ENCODE peak calls at places on chromosomes 16 and 17, in nine cellular contexts. K is stimulated activated CD4-positive, alpha-beta T cell treated with anti-CD3 and anti-CD28 coated beads, TNF-alpha, amount 100 ng/mL, for 24 hours; J is hepatic stellate cell; I is effector CD8-positive, alpha-beta T cell; E is cardiac muscle cell; L is NCI-H748 treated with DMSO at 0.1 percent for 48 hours; D is KBM-7; W is lower lobe of right lung; P is ELR. Q is an unnamed sample.

GRCh38 chr17:6135216-6135615 is 65.0 kb downstream of the WSCD1 start:
- DNase-seq in K (no peak), J (no peak), I (no peak), E (no peak), L (no peak), D (no peak), W (no peak), P (no peak), Q (no peak)

GRCh38 chr16:78556421-78556820 is 457.0 kb downstream of the WWOX start:
- DNase-seq in K (no peak), J (no peak), I (no peak), E (no peak), L (no peak), D (no peak), W (no peak), P (no peak), Q (no peak)

GRCh38 chr17:82963104-82963950 is 116.1 kb upstream of the METRNL start:
- DNase-seq in K (no peak), J (peak), I (no peak), E (peak), L (peak), D (peak), W (peak), P (peak), Q (peak)

GRCh38 chr16:11020792-11021440 is 76.6 kb downstream of the CLEC16A start:
- DNase-seq in K (no peak), J (no peak), I (no peak), E (no peak), L (no peak), D (no peak), W (no peak), P (no peak), Q (no peak)

GRCh38 chr17:35291802-35292201 is 48.9 kb downstream of the SLFN5 start:
- DNase-seq in K (no peak), J (no peak), I (no peak), E (peak), L (no peak), D (no peak), W (no peak), P (peak), Q (no peak)

GRCh38 chr17:4998666-4999428 is 1.1 kb downstream of the KIF1C start:
- DNase-seq in K (no peak), J (no peak), I (no peak), E (no peak), L (no peak), D (peak), W (peak), P (peak), Q (peak)

GRCh38 chr17:40453881-40454630 is 10.8 kb downstream of the IGFBP4 start:
- DNase-seq in K (no peak), J (no peak), I (no peak), E (no peak), L (no peak), D (no peak), W (no peak), P (peak), Q (no peak)

GRCh38 chr17:78789663-78790181 is 7.6 kb upstream of the CYTH1 start:
- DNase-seq in K (no peak), J (no peak), I (peak), E (peak), L (no peak), D (no peak), W (peak), P (no peak), Q (no peak)

GRCh38 chr17:64599187-64599676 is 62.9 kb downstream of the SMURF2 start:
- DNase-seq in K (peak), J (no peak), I (peak), E (no peak), L (no peak), D (peak), W (peak), P (peak), Q (peak)

GRCh38 chr16:84518804-84519341 is 14.4 kb upstream of the MEAK7 start:
- DNase-seq in K (no peak), J (no peak), I (no peak), E (no peak), L (peak), D (no peak), W (peak), P (no peak), Q (no peak)

GRCh38 chr17:58269557-58270291 is 11.0 kb downstream of the MPO start:
- DNase-seq in K (no peak), J (no peak), I (no peak), E (no peak), L (no peak), D (no peak), W (no peak), P (no peak), Q (no peak)

GRCh38 chr17:37830151-37830993 is 85.5 kb upstream of the HNF1B start:
- DNase-seq in K (no peak), J (no peak), I (no peak), E (no peak), L (no peak), D (peak), W (no peak), P (no peak), Q (no peak)

GRCh38 chr17:61490540-61490975 is 38.3 kb downstream of the TBX4 start:
- DNase-seq in K (no peak), J (peak), I (no peak), E (peak), L (no peak), D (no peak), W (no peak), P (peak), Q (no peak)

GRCh38 chr17:81655378-81656117 is 794 bp downstream of the PDE6G start:
- DNase-seq in K (no peak), J (no peak), I (no peak), E (no peak), L (no peak), D (no peak), W (no peak), P (no peak), Q (no peak)

GRCh38 chr17:1752425-1752941 is 9.4 kb upstream of the SERPINF1 start:
- DNase-seq in K (no peak), J (no peak), I (no peak), E (no peak), L (no peak), D (peak), W (peak), P (peak), Q (no peak)

GRCh38 chr17:60720763-60721531 is 43.3 kb downstream of the BCAS3 start:
- DNase-seq in K (no peak), J (peak), I (no peak), E (peak), L (peak), D (peak), W (no peak), P (peak), Q (peak)

GRCh38 chr16:73040735-73041402 is 7.1 kb downstream of the ZFHX3 start:
- DNase-seq in K (no peak), J (no peak), I (no peak), E (no peak), L (no peak), D (no peak), W (no peak), P (no peak), Q (no peak)

Q was measured in dermis microvascular lymphatic vessel endothelial cell.